ENCODE peak calls at places on chromosome 3, in seven cellular contexts. One of them, this sample, is unnamed. For H3K4me1, the result is how much of the 10 kb centered on the place peaks cover.

GRCh38 chr3:96814581-96815567 is at the start of gene EPHA6:
- DNase-seq in body of pancreas: no peak
- DNase-seq in right lobe of liver: peak
- DNase-seq in mammary epithelial cell: no peak
- DNase-seq in effector memory CD4-positive, alpha-beta T cell: no peak
- DNase-seq in CD4-positive, alpha-beta memory T cell: no peak
- DNase-seq in colonic mucosa: no peak
- DNase-seq in this sample: no peak

GRCh38 chr3:188152660-188153497 is 1.1 kb upstream of the LPP start:
- DNase-seq in body of pancreas: peak
- DNase-seq in right lobe of liver: peak
- DNase-seq in mammary epithelial cell: peak
- DNase-seq in effector memory CD4-positive, alpha-beta T cell: no peak
- DNase-seq in CD4-positive, alpha-beta memory T cell: no peak
- DNase-seq in colonic mucosa: peak
- DNase-seq in this sample: peak

GRCh38 chr3:111803123-111803593 is 55.9 kb upstream of the PHLDB2 start:
- DNase-seq in body of pancreas: peak
- DNase-seq in right lobe of liver: peak
- DNase-seq in mammary epithelial cell: peak
- DNase-seq in effector memory CD4-positive, alpha-beta T cell: no peak
- DNase-seq in CD4-positive, alpha-beta memory T cell: no peak
- DNase-seq in colonic mucosa: peak
- DNase-seq in this sample: peak

GRCh38 chr3:56453027-56453426 is 15.2 kb downstream of the ERC2 start:
- DNase-seq in body of pancreas: no peak
- DNase-seq in right lobe of liver: no peak
- DNase-seq in mammary epithelial cell: no peak
- DNase-seq in effector memory CD4-positive, alpha-beta T cell: no peak
- DNase-seq in CD4-positive, alpha-beta memory T cell: no peak
- DNase-seq in colonic mucosa: no peak
- DNase-seq in this sample: peak

GRCh38 chr3:155984791-155985417 is 114.5 kb downstream of the GMPS start:
- DNase-seq in body of pancreas: no peak
- DNase-seq in right lobe of liver: no peak
- DNase-seq in mammary epithelial cell: no peak
- DNase-seq in effector memory CD4-positive, alpha-beta T cell: no peak
- DNase-seq in CD4-positive, alpha-beta memory T cell: no peak
- DNase-seq in colonic mucosa: no peak
- DNase-seq in this sample: no peak

GRCh38 chr3:170792511-170792910 is 77.5 kb downstream of the RPL22L1 start:
- DNase-seq in body of pancreas: no peak
- DNase-seq in right lobe of liver: no peak
- DNase-seq in mammary epithelial cell: no peak
- DNase-seq in effector memory CD4-positive, alpha-beta T cell: no peak
- DNase-seq in CD4-positive, alpha-beta memory T cell: no peak
- DNase-seq in colonic mucosa: no peak
- DNase-seq in this sample: no peak

GRCh38 chr3:68018275-68018674 is 363.9 kb upstream of the SUCLG2 start:
- DNase-seq in body of pancreas: no peak
- DNase-seq in right lobe of liver: no peak
- DNase-seq in mammary epithelial cell: no peak
- DNase-seq in effector memory CD4-positive, alpha-beta T cell: no peak
- DNase-seq in CD4-positive, alpha-beta memory T cell: no peak
- DNase-seq in colonic mucosa: no peak
- DNase-seq in this sample: no peak

GRCh38 chr3:8371085-8371551 is 130.5 kb upstream of the LMCD1 start:
- DNase-seq in body of pancreas: peak
- DNase-seq in right lobe of liver: no peak
- DNase-seq in mammary epithelial cell: peak
- DNase-seq in effector memory CD4-positive, alpha-beta T cell: no peak
- DNase-seq in CD4-positive, alpha-beta memory T cell: no peak
- DNase-seq in colonic mucosa: no peak
- DNase-seq in this sample: peak

GRCh38 chr3:57007513-57008415 is 52.7 kb upstream of the SPATA12 start:
- DNase-seq in body of pancreas: peak
- DNase-seq in right lobe of liver: peak
- DNase-seq in mammary epithelial cell: peak
- DNase-seq in effector memory CD4-positive, alpha-beta T cell: no peak
- DNase-seq in CD4-positive, alpha-beta memory T cell: no peak
- DNase-seq in colonic mucosa: peak
- DNase-seq in this sample: peak

GRCh38 chr3:55036883-55037577 is 109.2 kb upstream of the LRTM1 start:
- DNase-seq in body of pancreas: no peak
- DNase-seq in right lobe of liver: no peak
- DNase-seq in mammary epithelial cell: no peak
- DNase-seq in effector memory CD4-positive, alpha-beta T cell: no peak
- DNase-seq in CD4-positive, alpha-beta memory T cell: no peak
- DNase-seq in colonic mucosa: no peak
- DNase-seq in this sample: no peak

GRCh38 chr3:185778821-185779220 is 46.0 kb downstream of the IGF2BP2 start:
- DNase-seq in body of pancreas: no peak
- DNase-seq in right lobe of liver: no peak
- DNase-seq in mammary epithelial cell: no peak
- DNase-seq in effector memory CD4-positive, alpha-beta T cell: no peak
- DNase-seq in CD4-positive, alpha-beta memory T cell: no peak
- DNase-seq in colonic mucosa: no peak
- DNase-seq in this sample: no peak

GRCh38 chr3:185778069-185778468 is 46.8 kb downstream of the IGF2BP2 start:
- DNase-seq in body of pancreas: no peak
- DNase-seq in right lobe of liver: no peak
- DNase-seq in mammary epithelial cell: no peak
- DNase-seq in effector memory CD4-positive, alpha-beta T cell: no peak
- DNase-seq in CD4-positive, alpha-beta memory T cell: no peak
- DNase-seq in colonic mucosa: no peak
- DNase-seq in this sample: peak

GRCh38 chr3:185784317-185784716 is 40.5 kb downstream of the IGF2BP2 start:
- DNase-seq in body of pancreas: no peak
- DNase-seq in right lobe of liver: no peak
- DNase-seq in mammary epithelial cell: no peak
- DNase-seq in effector memory CD4-positive, alpha-beta T cell: no peak
- DNase-seq in CD4-positive, alpha-beta memory T cell: no peak
- DNase-seq in colonic mucosa: no peak
- DNase-seq in this sample: no peak

GRCh38 chr3:185779461-185779860 is 45.4 kb downstream of the IGF2BP2 start:
- DNase-seq in body of pancreas: no peak
- DNase-seq in right lobe of liver: no peak
- DNase-seq in mammary epithelial cell: no peak
- DNase-seq in effector memory CD4-positive, alpha-beta T cell: no peak
- DNase-seq in CD4-positive, alpha-beta memory T cell: no peak
- DNase-seq in colonic mucosa: no peak
- DNase-seq in this sample: no peak

GRCh38 chr3:185781759-185782158 is 43.1 kb downstream of the IGF2BP2 start:
- DNase-seq in body of pancreas: no peak
- DNase-seq in right lobe of liver: no peak
- DNase-seq in mammary epithelial cell: peak
- DNase-seq in effector memory CD4-positive, alpha-beta T cell: no peak
- DNase-seq in CD4-positive, alpha-beta memory T cell: no peak
- DNase-seq in colonic mucosa: no peak
- DNase-seq in this sample: no peak
- H3K4me1 ChIP-seq in body of pancreas: under half
- H3K4me1 ChIP-seq in right lobe of liver: under half
- H3K4me1 ChIP-seq in mammary epithelial cell: under half
- H3K4me1 ChIP-seq in effector memory CD4-positive, alpha-beta T cell: under half
- H3K4me1 ChIP-seq in CD4-positive, alpha-beta memory T cell: under half
- H3K4me1 ChIP-seq in colonic mucosa: under half
- H3K4me1 ChIP-seq in this sample: under half

GRCh38 chr3:23481660-23482278 is 278.6 kb downstream of the UBE2E2 start:
- DNase-seq in body of pancreas: no peak
- DNase-seq in right lobe of liver: no peak
- DNase-seq in mammary epithelial cell: no peak
- DNase-seq in effector memory CD4-positive, alpha-beta T cell: no peak
- DNase-seq in CD4-positive, alpha-beta memory T cell: no peak
- DNase-seq in colonic mucosa: no peak
- DNase-seq in this sample: peak

GRCh38 chr3:23479026-23479425 is 275.9 kb downstream of the UBE2E2 start:
- DNase-seq in body of pancreas: no peak
- DNase-seq in right lobe of liver: no peak
- DNase-seq in mammary epithelial cell: peak
- DNase-seq in effector memory CD4-positive, alpha-beta T cell: no peak
- DNase-seq in CD4-positive, alpha-beta memory T cell: no peak
- DNase-seq in colonic mucosa: no peak
- DNase-seq in this sample: no peak

GRCh38 chr3:23480324-23480704 is 277.2 kb downstream of the UBE2E2 start:
- DNase-seq in body of pancreas: no peak
- DNase-seq in right lobe of liver: no peak
- DNase-seq in mammary epithelial cell: no peak
- DNase-seq in effector memory CD4-positive, alpha-beta T cell: no peak
- DNase-seq in CD4-positive, alpha-beta memory T cell: no peak
- DNase-seq in colonic mucosa: no peak
- DNase-seq in this sample: peak

GRCh38 chr3:23480981-23481380 is 277.9 kb downstream of the UBE2E2 start:
- DNase-seq in body of pancreas: no peak
- DNase-seq in right lobe of liver: no peak
- DNase-seq in mammary epithelial cell: no peak
- DNase-seq in effector memory CD4-positive, alpha-beta T cell: no peak
- DNase-seq in CD4-positive, alpha-beta memory T cell: no peak
- DNase-seq in colonic mucosa: no peak
- DNase-seq in this sample: no peak

DNA sequence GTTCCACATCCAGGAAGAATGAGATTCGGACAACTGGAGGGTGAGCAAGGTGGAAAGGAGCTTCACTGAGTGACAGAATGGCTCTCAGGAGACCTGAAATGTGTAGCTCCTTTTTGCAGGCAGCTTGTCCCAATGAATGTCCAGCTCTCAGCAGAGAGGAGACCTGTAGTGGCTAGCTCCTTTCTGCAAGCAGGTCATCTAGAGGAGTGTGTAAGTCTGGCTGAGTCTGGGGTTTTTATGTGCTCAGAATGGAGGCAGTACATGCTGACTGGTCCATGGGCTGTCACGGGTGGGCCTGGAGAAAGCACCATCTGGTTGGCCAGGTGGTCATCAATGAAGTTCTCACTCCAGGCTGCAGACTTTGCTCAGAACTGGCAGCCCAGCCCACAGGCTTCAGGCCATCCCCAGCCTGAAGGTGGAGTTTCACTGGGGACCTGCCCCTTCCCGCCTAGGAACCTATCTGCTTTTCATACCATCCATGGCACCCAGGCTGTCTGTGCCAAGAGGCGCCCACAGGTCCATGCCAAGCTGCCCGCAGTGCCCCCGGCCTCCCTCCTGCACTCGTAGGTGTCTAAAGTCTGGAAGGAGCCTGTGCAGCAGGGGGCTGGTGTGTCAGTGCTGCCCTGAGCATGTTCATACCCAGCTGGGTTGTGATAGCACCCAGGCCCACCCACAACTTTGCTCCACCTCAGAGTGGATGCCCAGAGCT is 276.6 kb downstream of the UBE2E2 start:
- DNase-seq in body of pancreas: no peak
- DNase-seq in right lobe of liver: no peak
- DNase-seq in mammary epithelial cell: no peak
- DNase-seq in effector memory CD4-positive, alpha-beta T cell: no peak
- DNase-seq in CD4-positive, alpha-beta memory T cell: no peak
- DNase-seq in colonic mucosa: no peak
- DNase-seq in this sample: no peak
- H3K27ac ChIP-seq in body of pancreas: no peak
- H3K27ac ChIP-seq in right lobe of liver: no peak
- H3K27ac ChIP-seq in mammary epithelial cell: no peak
- H3K27ac ChIP-seq in effector memory CD4-positive, alpha-beta T cell: no peak
- H3K27ac ChIP-seq in CD4-positive, alpha-beta memory T cell: no peak
- H3K27ac ChIP-seq in colonic mucosa: no peak
- H3K27ac ChIP-seq in this sample: no peak

GRCh38 chr3:81620813-81621212 is 140.6 kb downstream of the GBE1 start:
- DNase-seq in body of pancreas: no peak
- DNase-seq in right lobe of liver: no peak
- DNase-seq in mammary epithelial cell: no peak
- DNase-seq in effector memory CD4-positive, alpha-beta T cell: no peak
- DNase-seq in CD4-positive, alpha-beta memory T cell: no peak
- DNase-seq in colonic mucosa: no peak
- DNase-seq in this sample: no peak
- H3K4me3 ChIP-seq in body of pancreas: no peak
- H3K4me3 ChIP-seq in right lobe of liver: no peak
- H3K4me3 ChIP-seq in mammary epithelial cell: no peak
- H3K4me3 ChIP-seq in effector memory CD4-positive, alpha-beta T cell: no peak
- H3K4me3 ChIP-seq in CD4-positive, alpha-beta memory T cell: no peak
- H3K4me3 ChIP-seq in colonic mucosa: no peak
- H3K4me3 ChIP-seq in this sample: no peak

GRCh38 chr3:52432631-52433030 is 12.3 kb downstream of the SEMA3G start:
- DNase-seq in body of pancreas: no peak
- DNase-seq in right lobe of liver: no peak
- DNase-seq in mammary epithelial cell: no peak
- DNase-seq in effector memory CD4-positive, alpha-beta T cell: no peak
- DNase-seq in CD4-positive, alpha-beta memory T cell: no peak
- DNase-seq in colonic mucosa: no peak
- DNase-seq in this sample: no peak
- H3K4me1 ChIP-seq in body of pancreas: under half
- H3K4me1 ChIP-seq in right lobe of liver: under half
- H3K4me1 ChIP-seq in mammary epithelial cell: under half
- H3K4me1 ChIP-seq in effector memory CD4-positive, alpha-beta T cell: under half
- H3K4me1 ChIP-seq in CD4-positive, alpha-beta memory T cell: under half
- H3K4me1 ChIP-seq in colonic mucosa: under half
- H3K4me1 ChIP-seq in this sample: under half

GRCh38 chr3:177364236-177364635 is 167.0 kb upstream of the TBL1XR1 start:
- DNase-seq in body of pancreas: no peak
- DNase-seq in right lobe of liver: no peak
- DNase-seq in mammary epithelial cell: no peak
- DNase-seq in effector memory CD4-positive, alpha-beta T cell: no peak
- DNase-seq in CD4-positive, alpha-beta memory T cell: no peak
- DNase-seq in colonic mucosa: no peak
- DNase-seq in this sample: no peak

GRCh38 chr3:177358968-177359600 is 161.8 kb upstream of the TBL1XR1 start:
- DNase-seq in body of pancreas: peak
- DNase-seq in right lobe of liver: peak
- DNase-seq in mammary epithelial cell: peak
- DNase-seq in effector memory CD4-positive, alpha-beta T cell: no peak
- DNase-seq in CD4-positive, alpha-beta memory T cell: peak
- DNase-seq in colonic mucosa: peak
- DNase-seq in this sample: no peak

GRCh38 chr3:177361042-177361938 is 164.0 kb upstream of the TBL1XR1 start:
- DNase-seq in body of pancreas: peak
- DNase-seq in right lobe of liver: no peak
- DNase-seq in mammary epithelial cell: no peak
- DNase-seq in effector memory CD4-positive, alpha-beta T cell: no peak
- DNase-seq in CD4-positive, alpha-beta memory T cell: no peak
- DNase-seq in colonic mucosa: no peak
- DNase-seq in this sample: no peak

GRCh38 chr3:177359601-177360357 is 162.5 kb upstream of the TBL1XR1 start:
- DNase-seq in body of pancreas: peak
- DNase-seq in right lobe of liver: peak
- DNase-seq in mammary epithelial cell: peak
- DNase-seq in effector memory CD4-positive, alpha-beta T cell: peak
- DNase-seq in CD4-positive, alpha-beta memory T cell: peak
- DNase-seq in colonic mucosa: peak
- DNase-seq in this sample: peak

GRCh38 chr3:177362646-177363045 is 165.4 kb upstream of the TBL1XR1 start:
- DNase-seq in body of pancreas: no peak
- DNase-seq in right lobe of liver: no peak
- DNase-seq in mammary epithelial cell: no peak
- DNase-seq in effector memory CD4-positive, alpha-beta T cell: no peak
- DNase-seq in CD4-positive, alpha-beta memory T cell: no peak
- DNase-seq in colonic mucosa: peak
- DNase-seq in this sample: peak
- H3K27ac ChIP-seq in body of pancreas: no peak
- H3K27ac ChIP-seq in right lobe of liver: no peak
- H3K27ac ChIP-seq in mammary epithelial cell: no peak
- H3K27ac ChIP-seq in effector memory CD4-positive, alpha-beta T cell: no peak
- H3K27ac ChIP-seq in CD4-positive, alpha-beta memory T cell: no peak
- H3K27ac ChIP-seq in colonic mucosa: no peak
- H3K27ac ChIP-seq in this sample: peak